ENCODE peak calls at places on chromosomes 7 and 10, in eight cellular contexts. S, J, T, N, Y, Z, I and B are unnamed samples.

GRCh38 chr10:63677001-63677400 is 155.8 kb downstream of the REEP3 start:
- DNase-seq in T (no peak), N (no peak), I (no peak), Y (no peak), S (no peak), Z (no peak), J (no peak), B (peak; percentile 10)

GRCh38 chr7:30937426-30937825 is 25.8 kb downstream of the AQP1 start:
- DNase-seq in I (no peak), T (no peak), Z (no peak), N (peak; percentile 87), Y (no peak), S (no peak), J (no peak), B (no peak)

GRCh38 chr7:106317971-106318370 is 33.2 kb upstream of the NAMPT start:
- DNase-seq in J (peak; percentile 36), N (no peak), T (peak; percentile 55), S (no peak), Z (no peak), Y (peak; percentile 9), I (no peak), B (no peak)

GRCh38 chr10:119616879-119617580 is 20.3 kb upstream of the TIAL1 start:
- DNase-seq in T (peak; percentile 70), I (no peak), N (no peak), Y (peak; percentile 60), S (no peak), J (no peak), Z (no peak), B (no peak)

GRCh38 chr7:117550625-117551024 is 70.8 kb downstream of the CFTR start:
- DNase-seq in T (no peak), J (no peak), I (no peak), N (no peak), Z (no peak), Y (no peak), S (no peak), B (no peak)

GRCh38 chr10:88728107-88728763 is 22.2 kb downstream of the LIPK start:
- DNase-seq in Y (peak; percentile 52), T (peak; percentile 17), N (peak; percentile 27), I (no peak), S (peak; percentile 68), J (no peak), Z (no peak), B (peak; percentile 49)

GRCh38 chr7:15755061-15755460 is 68.6 kb upstream of the MEOX2 start:
- DNase-seq in Y (peak; percentile 61), I (no peak), T (peak; percentile 21), Z (no peak), N (no peak), J (no peak), S (no peak), B (no peak)

GRCh38 chr7:135194494-135195095 is 16.7 kb downstream of the WDR91 start:
- DNase-seq in N (no peak), Y (peak; percentile 50), I (no peak), Z (no peak), J (peak; percentile 22), S (no peak), T (no peak), B (no peak)

GRCh38 chr7:143372070-143372469 is 9.1 kb upstream of the ZYX start:
- DNase-seq in Y (peak; percentile 27), Z (no peak), J (no peak), T (peak; percentile 32), I (no peak), S (no peak), N (peak; percentile 95), B (no peak)

GRCh38 chr7:131189488-131189887 is 138.2 kb upstream of the MKLN1 start:
- DNase-seq in I (no peak), Y (no peak), Z (no peak), N (no peak), T (no peak), J (no peak), S (no peak), B (no peak)

GRCh38 chr10:77909755-77910375 is 16.7 kb downstream of the DLG5 start:
- DNase-seq in N (peak; percentile 82), S (no peak), Y (peak; percentile 76), J (peak; percentile 84), Z (peak; percentile 66), T (peak; percentile 50), I (no peak), B (no peak)

GRCh38 chr7:155071121-155071651 is 1.1 kb downstream of the HTR5A start:
- DNase-seq in T (no peak), S (no peak), I (no peak), Y (no peak), Z (no peak), N (no peak), J (no peak), B (no peak)

GRCh38 chr10:88743999-88744398 is 15.8 kb upstream of the LIPN start:
- DNase-seq in T (no peak), Y (no peak), I (no peak), J (no peak), S (no peak), Z (no peak), N (peak; percentile 28), B (no peak)

GRCh38 chr7:106127984-106128780 is 16.1 kb upstream of the SYPL1 start:
- DNase-seq in T (peak; percentile 27), Y (no peak), Z (no peak), N (no peak), S (no peak), J (peak; percentile 43), I (no peak), B (no peak)

GRCh38 chr7:157553256-157553655 is 216.5 kb downstream of the DNAJB6 start:
- DNase-seq in J (no peak), I (no peak), S (peak; percentile 23), T (no peak), Y (no peak), Z (no peak), N (no peak), B (no peak)

GRCh38 chr7:79176859-79177477 is 276.5 kb downstream of the MAGI2 start:
- DNase-seq in N (no peak), J (peak; percentile 68), Z (peak; percentile 5), S (no peak), I (no peak), T (peak; percentile 61), Y (peak; percentile 70), B (peak; percentile 23)

GRCh38 chr10:79104264-79104954 is 35.6 kb downstream of the ZMIZ1 start:
- DNase-seq in N (no peak), T (peak; percentile 72), J (peak; percentile 51), I (no peak), S (no peak), Z (no peak), Y (peak; percentile 55), B (no peak)

GRCh38 chr10:111756541-111757061 is 427.0 kb downstream of the GPAM start:
- DNase-seq in Z (peak; percentile 1), Y (peak; percentile 72), I (no peak), N (peak; percentile 21), S (no peak), T (no peak), J (no peak), B (peak; percentile 50)

GRCh38 chr7:156667110-156667436 is 26.5 kb downstream of the RNF32 start:
- DNase-seq in J (no peak), T (no peak), Z (no peak), I (no peak), S (no peak), Y (no peak), N (no peak), B (no peak)

GRCh38 chr10:93496322-93497041 is at the start of gene CEP55:
- DNase-seq in T (peak; percentile 96), J (peak; percentile 87), I (peak; percentile 74), S (peak; percentile 98), Y (peak; percentile 94), N (peak; percentile 98), Z (peak; percentile 84), B (peak; percentile 97)
- TF ChIP-seq CTCF in T (no peak), J (no peak), I (no peak), S (no peak), Y (no peak), N (no peak), Z (no peak), B (no peak)

GRCh38 chr10:114547466-114547865 is 110.6 kb downstream of the ABLIM1 start:
- DNase-seq in I (no peak), Y (no peak), S (no peak), T (no peak), Z (no peak), N (no peak), J (no peak), B (no peak)

GRCh38 chr10:114543456-114543855 is 114.6 kb downstream of the ABLIM1 start:
- DNase-seq in Y (no peak), T (no peak), Z (no peak), S (no peak), N (no peak), I (no peak), J (no peak), B (no peak)

GRCh38 chr10:114544045-114544659 is 113.9 kb downstream of the ABLIM1 start:
- DNase-seq in Z (no peak), N (peak; percentile 62), Y (no peak), T (no peak), S (no peak), J (no peak), I (peak; percentile 66), B (peak; percentile 91)

GRCh38 chr10:114547056-114547455 is 111.0 kb downstream of the ABLIM1 start:
- DNase-seq in I (no peak), T (no peak), S (no peak), N (no peak), J (no peak), Y (no peak), Z (no peak), B (no peak)

GRCh38 chr10:114545071-114545470 is 113.0 kb downstream of the ABLIM1 start:
- DNase-seq in N (no peak), Z (no peak), I (no peak), J (no peak), S (no peak), T (no peak), Y (no peak), B (no peak)
- H3K4me3 ChIP-seq in N (no peak overlapping the region), Z (no peak overlapping the region), I (no peak overlapping the region), J (no peak overlapping the region), S (no peak overlapping the region), T (no peak overlapping the region), Y (no peak overlapping the region), B (no peak overlapping the region)

DNA sequence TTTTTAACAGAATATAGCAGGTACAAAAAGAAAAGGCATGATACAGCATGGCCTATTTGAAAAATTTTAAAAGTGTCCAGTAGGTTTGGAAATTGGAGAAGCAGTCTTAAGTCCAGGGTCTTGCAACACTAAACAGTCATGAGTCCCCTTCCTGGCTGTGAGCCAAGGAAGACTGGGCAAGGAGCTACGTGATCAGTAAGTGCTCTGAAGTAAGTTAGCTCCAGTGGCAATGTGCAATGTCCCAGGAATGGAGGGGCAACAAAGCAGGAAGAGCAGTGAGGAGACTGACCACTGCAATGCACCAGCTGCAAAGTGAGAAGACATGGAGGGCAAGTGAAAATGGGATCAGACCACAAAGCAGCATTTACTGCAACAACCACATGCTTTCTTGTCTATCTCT is 72.9 kb upstream of the GRID1 start:
- DNase-seq in Z (peak; percentile 23), J (peak; percentile 97), I (no peak), S (peak; percentile 73), N (peak; percentile 45), T (peak; percentile 94), Y (peak; percentile 97), B (no peak)
- TF ChIP-seq CTCF in Z (no peak), J (no peak), I (no peak), S (no peak), N (no peak), T (no peak), Y (peak; percentile 13), B (no peak)

GRCh38 chr10:30529373-30529998 is 95.5 kb downstream of the MAP3K8 start:
- DNase-seq in Y (no peak), S (peak; percentile 88), T (no peak), J (no peak), N (peak; percentile 49), I (peak; percentile 77), Z (no peak), B (peak; percentile 90)
- H3K4me3 ChIP-seq in Y (no peak overlapping the region), S (peak overlapping the region; percentile 26), T (no peak overlapping the region), J (no peak overlapping the region), N (no peak overlapping the region), I (peak overlapping the region; percentile 48), Z (no peak overlapping the region), B (peak overlapping the region; percentile 73)